ENCODE peak calls at places on chromosome 13, in six cellular contexts. O, A, L, K, F and C are unnamed samples.

GRCh38 chr13:42600943-42601342 is 27.0 kb downstream of the TNFSF11 start:
- DNase-seq in F (no peak), O (no peak), A (no peak), L (no peak), K (no peak), C (no peak)

GRCh38 chr13:51644649-51645048 is 60.4 kb downstream of the WDFY2 start:
- DNase-seq in O (no peak), F (no peak), K (no peak), A (peak; percentile 28), L (no peak), C (no peak)

GRCh38 chr13:42762917-42763316 is 18.5 kb upstream of the FAM216B start:
- DNase-seq in L (no peak), K (no peak), O (no peak), A (no peak), F (no peak), C (no peak)

GRCh38 chr13:85665286-85665685 is 133.9 kb downstream of the SLITRK6 start:
- DNase-seq in O (no peak), F (no peak), L (peak; percentile 19), K (no peak), A (peak; percentile 25), C (no peak)

GRCh38 chr13:31236211-31236786 is 36.5 kb downstream of the B3GLCT start:
- DNase-seq in O (peak; percentile 15), L (peak; percentile 74), F (peak; percentile 52), A (peak; percentile 26), K (peak; percentile 31), C (peak; percentile 33)

GRCh38 chr13:106471957-106472543 is 63.4 kb downstream of the EFNB2 start:
- DNase-seq in F (peak; percentile 24), A (peak; percentile 59), O (peak; percentile 95), L (peak; percentile 71), K (peak; percentile 1), C (no peak)

GRCh38 chr13:30341815-30342570 is 34.6 kb upstream of the KATNAL1 start:
- DNase-seq in L (no peak), F (peak; percentile 54), A (no peak), K (no peak), O (peak; percentile 44), C (no peak)

GRCh38 chr13:23667750-23668149 is 97.5 kb downstream of the TNFRSF19 start:
- DNase-seq in F (no peak), L (peak; percentile 83), O (no peak), A (no peak), K (no peak), C (no peak)

GRCh38 chr13:52978989-52979388 is 49.6 kb upstream of the OLFM4 start:
- DNase-seq in L (peak; percentile 35), K (no peak), A (no peak), F (no peak), O (no peak), C (no peak)

GRCh38 chr13:21466527-21466926 is 7.4 kb upstream of the ZDHHC20 start:
- DNase-seq in A (no peak), O (no peak), K (no peak), F (no peak), L (no peak), C (no peak)

GRCh38 chr13:73967397-73968165 is 166.6 kb downstream of the KLF12 start:
- DNase-seq in O (no peak), K (no peak), F (no peak), L (no peak), A (no peak), C (no peak)

GRCh38 chr13:42174344-42175162 is 97.4 kb upstream of the AKAP11 start:
- DNase-seq in O (no peak), L (peak; percentile 19), F (no peak), A (peak; percentile 1), K (no peak), C (no peak)

GRCh38 chr13:62320129-62320724 is 904.6 kb upstream of the PCDH20 start:
- DNase-seq in K (peak; percentile 22), F (peak; percentile 38), L (peak; percentile 63), A (peak; percentile 54), O (peak; percentile 46), C (peak; percentile 10)

GRCh38 chr13:30845297-30846214 is 60.5 kb upstream of the MEDAG start:
- DNase-seq in F (no peak), A (no peak), K (peak; percentile 87), O (no peak), L (no peak), C (no peak)

GRCh38 chr13:33744589-33745369 is 73.2 kb upstream of the RFC3 start:
- DNase-seq in L (no peak), F (no peak), K (no peak), O (no peak), A (no peak), C (no peak)

GRCh38 chr13:40975441-40975840 is 43.7 kb downstream of the ELF1 start:
- DNase-seq in O (no peak), L (no peak), A (no peak), K (no peak), F (no peak), C (no peak)

GRCh38 chr13:113397606-113398425 is 33.9 kb upstream of the GRTP1 start:
- DNase-seq in K (no peak), O (no peak), A (no peak), L (no peak), F (peak; percentile 1), C (no peak)

GRCh38 chr13:29713841-29714240 is 118.4 kb upstream of the SLC7A1 start:
- DNase-seq in O (peak; percentile 8), F (peak; percentile 33), L (peak; percentile 57), A (peak; percentile 8), K (no peak), C (no peak)

GRCh38 chr13:83162493-83162892 is 719.8 kb downstream of the SLITRK1 start:
- DNase-seq in F (no peak), A (peak; percentile 21), K (no peak), L (peak; percentile 33), O (no peak), C (no peak)

GRCh38 chr13:73466561-73466960 is 407.8 kb downstream of the KLF5 start:
- DNase-seq in O (no peak), L (no peak), K (no peak), A (no peak), F (no peak), C (no peak)

GRCh38 chr13:33280550-33280905 is 5.0 kb downstream of the STARD13 start:
- DNase-seq in O (no peak), L (no peak), A (no peak), K (no peak), F (no peak), C (no peak)

GRCh38 chr13:109256866-109257760 is 529.3 kb downstream of the IRS2 start:
- DNase-seq in O (peak; percentile 78), A (peak; percentile 95), K (peak; percentile 74), F (no peak), L (peak; percentile 21), C (no peak)

GRCh38 chr13:107497661-107498060 is 717.7 kb downstream of the LIG4 start:
- DNase-seq in L (no peak), O (no peak), K (no peak), F (peak; percentile 4), A (no peak), C (no peak)

GRCh38 chr13:28794370-28794769 is 25.8 kb upstream of the MTUS2 start:
- DNase-seq in L (no peak), O (no peak), A (no peak), F (no peak), K (peak; percentile 12), C (no peak)

GRCh38 chr13:102913924-102914628 is 68.2 kb downstream of the ERCC5 start:
- DNase-seq in O (no peak), F (no peak), A (no peak), L (no peak), K (no peak), C (no peak)

GRCh38 chr13:98485561-98485960 is 91.3 kb downstream of the STK24 start:
- DNase-seq in A (no peak), F (no peak), L (no peak), K (no peak), O (no peak), C (no peak)

GRCh38 chr13:24842533-24843278 is 78.7 kb downstream of the RNF17 start:
- DNase-seq in A (no peak), K (no peak), O (no peak), L (no peak), F (no peak), C (peak; percentile 50)

GRCh38 chr13:99065250-99066015 is 87.6 kb upstream of the DOCK9 start:
- DNase-seq in L (no peak), O (no peak), A (no peak), K (no peak), F (no peak), C (no peak)

GRCh38 chr13:44373247-44373600 is 400 bp upstream of the SERP2 start:
- DNase-seq in L (peak; percentile 44), A (no peak), F (no peak), K (no peak), O (no peak), C (no peak)
- H3K27ac ChIP-seq in L (no peak overlapping the region), A (no peak overlapping the region), F (no peak overlapping the region), K (no peak overlapping the region), O (no peak overlapping the region), C (no peak overlapping the region)

DNA sequence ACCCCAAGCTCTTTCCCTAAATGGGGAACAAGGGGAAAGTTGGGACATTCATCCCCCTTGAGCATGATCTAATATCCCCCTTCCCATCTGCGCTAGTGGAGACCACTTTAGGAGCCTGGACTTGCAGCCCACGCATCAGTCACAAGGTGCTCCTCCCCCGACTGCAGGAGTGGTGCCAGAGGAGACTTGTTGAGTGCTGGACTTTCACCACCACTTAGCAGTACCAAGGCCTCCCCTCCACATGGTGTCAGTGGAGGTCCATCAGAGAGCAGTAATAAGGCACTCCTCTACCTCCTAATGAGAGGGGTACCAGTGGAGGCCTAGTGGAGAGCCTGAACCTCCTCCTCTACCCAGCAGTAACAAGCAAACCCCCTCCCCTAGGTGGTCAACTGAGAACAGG is 22.5 kb downstream of the CAB39L start:
- DNase-seq in A (peak; percentile 29), F (no peak), L (peak; percentile 74), K (peak; percentile 81), O (peak; percentile 10), C (no peak)
- TF ChIP-seq CTCF in A (no peak), F (no peak), L (peak; percentile 56), K (peak; percentile 97), O (no peak), C (no peak)

DNA sequence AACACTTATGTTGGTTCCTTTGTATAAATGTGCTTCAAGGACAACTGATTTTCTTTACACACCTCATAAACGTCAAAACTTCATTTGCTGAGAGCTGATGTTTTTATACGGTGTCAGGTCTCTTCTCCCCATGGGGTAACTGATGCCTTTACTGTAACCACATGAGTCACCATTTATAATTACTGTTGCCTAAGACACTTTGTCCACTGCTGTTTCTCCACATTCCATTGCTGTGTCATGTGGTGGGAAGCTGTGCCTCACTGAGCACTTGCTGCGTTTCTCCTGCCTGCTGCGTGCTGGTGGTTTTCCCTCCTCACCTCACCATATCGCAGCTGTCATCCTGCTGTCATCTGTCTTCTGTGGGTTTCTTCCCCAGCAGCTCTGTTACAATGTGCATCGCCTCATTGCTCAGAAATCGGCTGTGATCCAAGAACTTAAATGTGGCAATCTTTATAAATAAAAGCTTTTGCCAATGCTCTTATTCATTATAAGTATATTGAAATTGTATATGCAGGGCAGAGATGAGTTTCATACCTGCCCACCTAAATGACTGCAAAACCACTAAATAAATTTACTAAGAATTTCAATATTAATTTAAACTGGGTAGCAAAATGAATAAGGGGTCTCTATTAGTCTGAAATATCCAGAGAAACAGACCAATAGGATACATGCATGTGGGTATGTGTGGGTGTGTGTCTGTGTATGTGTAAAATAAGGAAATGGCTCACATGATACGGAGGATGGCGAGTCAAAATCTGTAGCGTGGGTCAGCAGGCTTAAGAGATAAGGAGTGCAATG is 547.0 kb upstream of the SLITRK5 start:
- DNase-seq in O (peak; percentile 75), F (no peak), L (peak; percentile 48), A (peak; percentile 62), K (peak; percentile 10), C (no peak)
- TF ChIP-seq REST in O (no peak), F (no peak), L (no peak), A (no peak), K (no peak), C (no peak)

GRCh38 chr13:81874253-81874652 is 1533.3 kb upstream of the SPRY2 start:
- DNase-seq in F (no peak), A (no peak), L (no peak), O (no peak), K (peak; percentile 75), C (no peak)
- H3K27ac ChIP-seq in F (no peak overlapping the region), A (no peak overlapping the region), L (peak overlapping the region; percentile 96), O (no peak overlapping the region), K (no peak overlapping the region), C (no peak overlapping the region)